ENCODE peak calls at places on chromosome 15, in six cellular contexts. E is amygdala, Z is GM03348, V is EL, B is iris pigment epithelial cell, U is heart right ventricle. P is an unnamed sample.

GRCh38 chr15:88605507-88606436 is 15.4 kb upstream of the AEN start:
- DNase-seq in E (no peak), Z (peak; percentile 71), U (peak; percentile 56), B (no peak), V (peak; percentile 38), P (no peak)

GRCh38 chr15:25345943-25346342 is 92.9 kb downstream of the UBE3A start:
- DNase-seq in V (peak; percentile 20), E (no peak), Z (peak; percentile 9), U (peak; percentile 72), B (peak; percentile 54), P (peak; percentile 9)

GRCh38 chr15:63973212-63974009 is 72.9 kb downstream of the DAPK2 start:
- DNase-seq in B (peak; percentile 31), E (no peak), Z (peak; percentile 65), U (no peak), V (peak; percentile 68), P (no peak)

GRCh38 chr15:43465105-43465504 is 27.9 kb downstream of the TP53BP1 start:
- DNase-seq in B (peak; percentile 91), U (no peak), E (no peak), Z (peak; percentile 63), V (peak; percentile 78), P (no peak)

GRCh38 chr15:25054329-25054728 is 99.5 kb downstream of the SNRPN start:
- DNase-seq in V (no peak), B (no peak), E (no peak), Z (peak; percentile 2), U (no peak), P (no peak)

GRCh38 chr15:58966698-58967097 is 20.8 kb upstream of the RNF111 start:
- DNase-seq in B (peak; percentile 57), Z (peak; percentile 30), V (peak; percentile 59), U (no peak), E (no peak), P (no peak)

GRCh38 chr15:65561934-65562333 is 31.7 kb downstream of the HACD3 start:
- DNase-seq in U (no peak), Z (no peak), B (no peak), V (no peak), E (no peak), P (no peak)

GRCh38 chr15:67227431-67227830 is 27.0 kb downstream of the AAGAB start:
- DNase-seq in E (no peak), U (no peak), V (no peak), Z (no peak), B (no peak), P (no peak)

GRCh38 chr15:51253385-51253784 is 85.0 kb downstream of the CYP19A1 start:
- DNase-seq in V (no peak), U (no peak), B (no peak), E (no peak), Z (no peak), P (no peak)

GRCh38 chr15:96619171-96619570 is 288.7 kb downstream of the NR2F2 start:
- DNase-seq in Z (no peak), V (no peak), U (no peak), E (no peak), B (no peak), P (no peak)

GRCh38 chr15:84929795-84930371 is 45.4 kb downstream of the SLC28A1 start:
- DNase-seq in V (peak; percentile 53), E (no peak), U (no peak), B (peak; percentile 67), Z (no peak), P (no peak)

GRCh38 chr15:51505251-51505650 is 117.3 kb downstream of the DMXL2 start:
- DNase-seq in V (no peak), B (no peak), E (no peak), U (no peak), Z (no peak), P (no peak)

GRCh38 chr15:72994778-72995177 is 57.5 kb upstream of the NEO1 start:
- DNase-seq in E (peak; percentile 21), V (no peak), U (no peak), B (no peak), Z (peak; percentile 41), P (no peak)

GRCh38 chr15:77546870-77547269 is 85.8 kb downstream of the LINGO1 start:
- DNase-seq in B (no peak), V (no peak), Z (no peak), E (no peak), U (no peak), P (no peak)

GRCh38 chr15:29656636-29657475 is 165.4 kb downstream of the TJP1 start:
- DNase-seq in U (no peak), V (no peak), E (no peak), Z (no peak), B (no peak), P (no peak)

GRCh38 chr15:84819291-84819768 is 2.2 kb downstream of the ALPK3 start:
- DNase-seq in B (no peak), V (no peak), E (peak; percentile 17), U (peak; percentile 72), Z (no peak), P (no peak)

GRCh38 chr15:59532770-59533379 is 78.7 kb upstream of the GCNT3 start:
- DNase-seq in U (peak; percentile 12), B (peak; percentile 37), V (peak; percentile 49), E (no peak), Z (peak; percentile 52), P (no peak)

GRCh38 chr15:98856540-98856907 is 151.1 kb downstream of the PGPEP1L start:
- DNase-seq in U (no peak), Z (peak; percentile 79), E (no peak), B (peak; percentile 93), V (peak; percentile 86), P (no peak)

P was measured in nucleus accumbens.